ENCODE peak calls at places on chromosomes 1 and 21, in five cellular contexts. J is NB4, O is cardiac muscle cell, I is AG10803, W is LNCaP clone FGC. Q is an unnamed sample.

GRCh38 chr1:186617860-186618780 is 62.1 kb downstream of the PTGS2 start:
- DNase-seq in I (peak), O (no peak), J (peak), W (no peak), Q (no peak)

GRCh38 chr1:175150596-175151319 is 41.8 kb downstream of the KIAA0040 start:
- DNase-seq in O (no peak), I (peak), J (no peak), W (no peak), Q (no peak)

GRCh38 chr1:35925741-35926140 is 5.2 kb upstream of the AGO3 start:
- DNase-seq in W (peak), J (no peak), O (no peak), I (peak), Q (no peak)

GRCh38 chr1:41673806-41674205 is 189.3 kb upstream of the EDN2 start:
- DNase-seq in O (no peak), J (no peak), I (no peak), W (no peak), Q (no peak)

GRCh38 chr1:173451981-173452380 is 25.2 kb upstream of the PRDX6 start:
- DNase-seq in J (no peak), W (peak), I (no peak), O (no peak), Q (no peak)

GRCh38 chr1:182752077-182752826 is 37.3 kb upstream of the NPL start:
- DNase-seq in O (no peak), J (no peak), W (no peak), I (peak), Q (no peak)

GRCh38 chr1:213055087-213055591 is 4.1 kb downstream of the RPS6KC1 start:
- DNase-seq in I (no peak), W (no peak), J (peak), O (no peak), Q (no peak)

GRCh38 chr1:178509608-178510007 is 3.3 kb upstream of the TEX35 start:
- DNase-seq in I (no peak), W (no peak), O (no peak), J (no peak), Q (no peak)

GRCh38 chr1:205939690-205940330 is 3.4 kb downstream of the SLC26A9 start:
- DNase-seq in I (no peak), W (peak), O (peak), J (peak), Q (peak)

GRCh38 chr21:37445228-37445627 is 78.7 kb downstream of the DYRK1A start:
- DNase-seq in J (no peak), O (no peak), I (peak), W (no peak), Q (no peak)

GRCh38 chr1:52552236-52552504 is 722 bp downstream of the TUT4 start:
- DNase-seq in J (peak), W (no peak), O (peak), I (peak), Q (peak)

GRCh38 chr1:47650205-47650604 is 212.4 kb downstream of the FOXD2 start:
- DNase-seq in I (peak), W (no peak), J (no peak), O (no peak), Q (no peak)

GRCh38 chr1:149914545-149914944 is 3.1 kb downstream of the SV2A start:
- DNase-seq in J (no peak), O (no peak), W (no peak), I (no peak), Q (no peak)

GRCh38 chr1:9929431-9930385 is 13.5 kb downstream of the LZIC start:
- DNase-seq in I (no peak), O (peak), J (peak), W (no peak), Q (peak)

GRCh38 chr1:48817505-48818114 is 40.9 kb upstream of the BEND5 start:
- DNase-seq in O (peak), J (peak), I (peak), W (peak), Q (peak)

GRCh38 chr1:218034464-218034863 is 250.6 kb upstream of the RRP15 start:
- DNase-seq in W (no peak), O (no peak), I (no peak), J (no peak), Q (peak)

GRCh38 chr21:35991131-35991530 is 69.2 kb downstream of the SETD4 start:
- DNase-seq in J (no peak), O (no peak), I (no peak), W (no peak), Q (no peak)

GRCh38 chr1:150409504-150410362 is 45.8 kb downstream of the RPRD2 start:
- DNase-seq in I (no peak), O (no peak), J (peak), W (no peak), Q (no peak)

GRCh38 chr1:11116318-11116717 is 16.6 kb upstream of the EXOSC10 start:
- DNase-seq in I (no peak), O (no peak), J (no peak), W (no peak), Q (no peak)

GRCh38 chr1:186896211-186896610 is 67.5 kb downstream of the PLA2G4A start:
- DNase-seq in W (no peak), O (no peak), J (no peak), I (no peak), Q (no peak)

GRCh38 chr1:212498243-212498642 is 65.5 kb downstream of the NENF start:
- DNase-seq in I (peak), W (no peak), O (peak), J (peak), Q (no peak)

GRCh38 chr1:85502625-85503083 is 37.7 kb upstream of the DDAH1 start:
- DNase-seq in W (peak), I (peak), O (peak), J (peak), Q (peak)

GRCh38 chr1:26932536-26932935 is 11.0 kb downstream of the NUDC start:
- DNase-seq in O (no peak), I (no peak), J (peak), W (no peak), Q (no peak)

GRCh38 chr1:40703316-40703715 is 11.8 kb downstream of the NFYC start:
- DNase-seq in W (no peak), O (no peak), J (peak), I (peak), Q (no peak)

GRCh38 chr1:229124471-229125198 is 146.3 kb upstream of the RAB4A start:
- DNase-seq in J (no peak), I (no peak), O (no peak), W (no peak), Q (no peak)

GRCh38 chr1:40314721-40315238 is 2.3 kb downstream of the COL9A2 start:
- DNase-seq in J (no peak), O (no peak), W (no peak), I (no peak), Q (no peak)

GRCh38 chr1:227759345-227760300 is 24.4 kb downstream of the SNAP47 start:
- DNase-seq in O (no peak), W (no peak), J (no peak), I (peak), Q (no peak)

GRCh38 chr1:200973937-200974657 is 49.4 kb downstream of the KIF21B start:
- DNase-seq in W (no peak), J (no peak), I (no peak), O (no peak), Q (no peak)

GRCh38 chr1:94602802-94603625 is 61.5 kb upstream of the F3 start:
- DNase-seq in W (no peak), I (no peak), O (no peak), J (no peak), Q (no peak)

GRCh38 chr21:40625991-40626390 is 221.0 kb downstream of the DSCAM start:
- DNase-seq in O (no peak), W (no peak), I (no peak), J (no peak), Q (no peak)

GRCh38 chr1:51515312-51515960 is 3.6 kb downstream of the EPS15 start:
- DNase-seq in W (no peak), O (no peak), J (no peak), I (no peak), Q (no peak)

GRCh38 chr1:239302716-239303115 is 83.7 kb upstream of the CHRM3 start:
- DNase-seq in O (no peak), J (no peak), I (no peak), W (no peak), Q (no peak)

GRCh38 chr1:48693674-48694347 is 82.9 kb downstream of the BEND5 start:
- DNase-seq in O (no peak), J (no peak), W (no peak), I (no peak), Q (no peak)

GRCh38 chr1:101971309-101971708 is 25.4 kb downstream of the OLFM3 start:
- DNase-seq in I (no peak), W (no peak), J (peak), O (no peak), Q (no peak)
- TF ChIP-seq CTCF in I (no peak), W (peak), J (no peak), O (no peak), Q (peak)

DNA sequence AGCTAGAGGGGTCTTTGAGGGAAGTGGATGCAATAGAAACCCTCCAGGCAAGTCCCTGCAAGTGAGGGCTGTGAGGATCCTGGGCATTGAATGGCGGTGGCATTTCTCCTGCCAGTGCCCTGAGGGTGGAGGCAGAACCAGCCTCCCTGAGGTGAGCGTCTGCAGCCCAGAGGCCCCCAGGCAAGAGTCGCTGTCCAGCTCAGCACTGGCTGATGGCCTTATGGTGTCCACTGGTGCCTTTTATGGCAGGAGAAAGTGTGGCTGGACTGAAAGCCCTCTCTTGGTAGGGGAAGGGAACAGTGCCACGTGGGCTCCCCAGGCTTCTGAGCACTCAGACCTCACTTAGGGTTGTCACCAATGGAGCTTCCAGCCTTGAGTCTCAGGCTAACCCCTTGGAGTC is 77.3 kb downstream of the SH3BGR start:
- DNase-seq in W (no peak), J (no peak), O (peak), I (no peak), Q (no peak)
- TF ChIP-seq CTCF in W (no peak), J (no peak), O (no peak), I (no peak), Q (no peak)

GRCh38 chr1:31408788-31409318 is 4.2 kb upstream of the SERINC2 start:
- DNase-seq in W (no peak), O (no peak), I (no peak), J (no peak), Q (no peak)
- TF ChIP-seq CTCF in W (no peak), O (no peak), I (no peak), J (no peak), Q (no peak)

GRCh38 chr21:31675960-31676359 is 16.5 kb downstream of the SOD1 start:
- DNase-seq in W (no peak), O (no peak), J (no peak), I (no peak), Q (no peak)
- TF ChIP-seq CTCF in W (no peak), O (no peak), J (no peak), I (no peak), Q (no peak)

Q was measured in neural crest cell.